ENCODE peak calls at places on chromosomes 13 and 19, in four cellular contexts. D is brain microvascular endothelial cell, Y is uterus, T is left ventricle myocardium inferior. C is an unnamed sample. For H3K27me3, the result is how much of the 10 kb centered on the place peaks cover.

GRCh38 chr13:30983431-30983830 is 51.0 kb downstream of the TEX26 start:
- DNase-seq in D (no peak), Y (no peak), T (no peak), C (no peak)

GRCh38 chr19:17236414-17236716 is 9.4 kb downstream of the NR2F6 start:
- DNase-seq in D (no peak), Y (no peak), T (no peak), C (peak)

GRCh38 chr19:41698746-41699230 is 9.6 kb upstream of the CEACAM5 start:
- DNase-seq in D (no peak), Y (no peak), T (no peak), C (no peak)

GRCh38 chr13:100519626-100520025 is 69.0 kb downstream of the GGACT start:
- DNase-seq in D (no peak), Y (no peak), T (no peak), C (no peak)

GRCh38 chr13:106109391-106109791 is 426.1 kb downstream of the EFNB2 start:
- DNase-seq in D (peak), Y (no peak), T (no peak), C (no peak)

GRCh38 chr13:32036131-32036695 is 4.6 kb downstream of the FRY start:
- DNase-seq in D (no peak), Y (no peak), T (no peak), C (no peak)

GRCh38 chr19:38055040-38055439 is 148.0 kb downstream of the SIPA1L3 start:
- DNase-seq in D (no peak), Y (no peak), T (no peak), C (peak)

GRCh38 chr19:18440421-18440877 is 2.5 kb upstream of the ISYNA1 start:
- DNase-seq in D (no peak), Y (no peak), T (peak), C (peak)

GRCh38 chr19:993361-993830 is 6.8 kb upstream of the GRIN3B start:
- DNase-seq in D (no peak), Y (no peak), T (no peak), C (no peak)

GRCh38 chr19:55181740-55182139 is 1.7 kb upstream of the SYT5 start:
- DNase-seq in D (no peak), Y (no peak), T (no peak), C (no peak)
- H3K27me3 ChIP-seq in D (under half), Y (under half), T (half or more), C (under half)

GRCh38 chr19:4715529-4716221 is 8.0 kb downstream of the DPP9 start:
- DNase-seq in D (no peak), Y (no peak), T (no peak), C (no peak)
- H3K27ac ChIP-seq in D (peak), Y (no peak), T (peak), C (no peak)

GRCh38 chr13:109840893-109841287 is 54.5 kb upstream of the IRS2 start:
- DNase-seq in D (no peak), Y (no peak), T (no peak), C (no peak)

GRCh38 chr13:109843695-109844094 is 57.3 kb upstream of the IRS2 start:
- DNase-seq in D (no peak), Y (no peak), T (no peak), C (no peak)

GRCh38 chr13:109846185-109846584 is 59.8 kb upstream of the IRS2 start:
- DNase-seq in D (no peak), Y (no peak), T (no peak), C (no peak)

GRCh38 chr13:109842521-109842920 is 56.1 kb upstream of the IRS2 start:
- DNase-seq in D (no peak), Y (no peak), T (no peak), C (no peak)

GRCh38 chr13:109844396-109844795 is 58.0 kb upstream of the IRS2 start:
- DNase-seq in D (no peak), Y (no peak), T (no peak), C (no peak)
- TF ChIP-seq CTCF in D (no peak), Y (no peak), T (no peak), C (no peak)

DNA sequence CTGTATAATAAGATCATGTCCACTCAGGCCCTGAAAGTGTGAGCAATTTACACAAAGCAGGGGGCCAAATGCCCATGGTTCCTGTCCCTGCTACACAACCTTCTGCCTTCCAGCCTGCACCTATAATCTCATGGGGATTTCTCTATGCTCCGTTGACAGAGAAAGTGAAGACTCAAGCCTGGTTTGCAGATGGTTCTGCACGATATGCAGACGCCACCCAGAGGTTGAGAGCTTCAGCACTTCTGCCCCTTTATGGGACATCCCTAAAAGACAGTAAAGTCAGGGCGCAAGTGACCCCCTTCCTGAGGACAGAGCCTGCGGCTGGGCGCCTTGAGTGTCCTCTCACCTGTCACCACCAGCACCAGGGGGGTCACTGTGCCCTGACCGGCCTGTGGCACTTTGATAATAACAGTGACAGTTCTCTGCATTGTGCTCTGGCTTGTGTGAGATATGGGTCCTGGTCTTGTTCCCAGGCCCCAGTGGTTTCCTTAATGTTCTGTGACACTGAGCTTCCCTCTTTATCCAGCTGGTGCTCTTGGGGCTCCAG is 15.1 kb downstream of the LILRA5 start:
- DNase-seq in D (no peak), Y (no peak), T (no peak), C (no peak)
- H3K27me3 ChIP-seq in D (under half), Y (under half), T (half or more), C (half or more)

GRCh38 chr13:99316224-99316623 is 9.0 kb upstream of the GPR183 start:
- DNase-seq in D (no peak), Y (no peak), T (no peak), C (no peak)
- H3K27ac ChIP-seq in D (peak), Y (no peak), T (no peak), C (no peak)

GRCh38 chr13:53191091-53191490 is 162.5 kb downstream of the OLFM4 start:
- DNase-seq in D (no peak), Y (no peak), T (no peak), C (no peak)

DNA sequence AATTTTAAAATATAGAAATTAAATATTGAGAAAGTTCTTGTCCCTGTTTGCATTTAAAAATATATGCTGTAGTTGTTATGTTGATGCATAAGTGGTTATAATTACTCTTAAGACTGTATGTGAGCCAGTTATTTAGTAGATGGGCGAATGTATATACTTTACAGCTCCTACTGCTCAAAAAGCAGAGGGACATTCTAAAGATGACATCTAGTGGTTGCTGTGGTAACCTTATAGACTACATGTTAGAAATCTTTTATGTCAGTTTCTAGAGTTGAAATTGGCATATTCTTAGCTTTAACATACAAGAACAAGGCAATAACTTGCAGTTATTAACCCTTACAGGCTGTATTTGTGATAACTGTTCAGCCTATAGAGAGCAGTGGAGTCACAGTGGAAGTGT is 160.5 kb downstream of the OLFM4 start:
- DNase-seq in D (no peak), Y (no peak), T (no peak), C (no peak)
- TF ChIP-seq CTCF in D (no peak), Y (no peak), T (peak), C (no peak)

DNA sequence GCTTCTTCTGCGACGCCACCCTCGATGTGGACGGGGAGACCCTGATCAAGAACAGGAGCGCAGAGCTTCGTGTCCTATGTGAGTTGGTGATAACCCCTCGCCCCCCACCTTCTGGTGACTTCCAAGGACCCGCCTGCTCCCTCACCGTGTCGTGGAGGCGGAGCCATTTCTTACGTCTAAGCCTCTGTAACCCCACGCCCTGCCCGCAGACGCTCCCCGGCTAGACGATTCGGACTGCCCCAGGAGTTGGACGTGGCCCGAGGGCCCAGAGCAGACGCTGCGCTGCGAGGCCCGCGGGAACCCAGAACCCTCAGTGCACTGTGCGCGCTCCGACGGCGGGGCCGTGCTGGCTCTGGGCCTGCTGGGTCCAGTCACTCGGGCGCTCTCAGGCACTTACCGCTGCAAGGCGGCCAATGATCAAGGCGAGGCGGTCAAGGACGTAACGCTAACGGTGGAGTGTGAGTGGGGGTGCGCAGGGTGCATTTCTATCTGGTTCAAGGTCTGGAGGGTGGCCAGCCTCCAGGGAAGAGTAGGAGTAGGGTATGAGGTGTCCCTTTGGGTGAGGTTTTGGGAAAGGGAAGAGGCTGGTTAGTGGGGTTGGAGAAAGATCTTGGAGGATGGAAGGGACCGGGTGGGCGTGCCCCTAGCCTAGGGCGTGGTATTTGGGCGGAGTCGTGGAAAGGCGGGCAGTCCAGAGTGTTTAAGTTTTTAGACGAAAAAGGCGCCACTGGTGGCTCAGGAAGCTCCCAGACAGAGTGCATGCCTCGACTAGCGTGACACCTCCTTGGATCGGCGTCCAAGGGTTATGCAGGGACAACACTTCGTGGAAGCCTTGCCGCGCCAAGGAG is 3.3 kb downstream of the ICAM5 start:
- DNase-seq in D (no peak), Y (no peak), T (no peak), C (peak)
- H3K27me3 ChIP-seq in D (half or more), Y (under half), T (half or more), C (under half)

DNA sequence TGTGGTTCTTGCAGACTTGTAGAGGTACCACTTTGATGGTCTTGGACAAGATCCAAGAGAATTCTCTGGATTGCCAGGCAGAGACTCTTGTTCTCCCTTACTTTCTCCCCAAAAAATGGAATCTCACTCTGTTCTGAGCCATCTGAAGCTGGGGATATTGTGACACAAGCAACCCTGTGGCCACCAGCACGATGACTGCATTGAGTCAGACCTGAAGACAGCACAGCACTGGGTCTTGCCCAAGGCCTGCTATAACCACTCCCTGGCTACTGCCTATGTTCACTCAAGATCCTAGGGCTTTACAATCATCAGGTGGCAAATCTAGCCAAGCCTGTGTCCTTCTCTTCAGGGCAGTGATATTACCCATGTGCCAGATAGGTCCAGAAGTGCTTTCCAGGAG is 202.5 kb upstream of the SERP2 start:
- DNase-seq in D (no peak), Y (no peak), T (no peak), C (no peak)
- H3K27ac ChIP-seq in D (no peak), Y (no peak), T (no peak), C (no peak)

DNA sequence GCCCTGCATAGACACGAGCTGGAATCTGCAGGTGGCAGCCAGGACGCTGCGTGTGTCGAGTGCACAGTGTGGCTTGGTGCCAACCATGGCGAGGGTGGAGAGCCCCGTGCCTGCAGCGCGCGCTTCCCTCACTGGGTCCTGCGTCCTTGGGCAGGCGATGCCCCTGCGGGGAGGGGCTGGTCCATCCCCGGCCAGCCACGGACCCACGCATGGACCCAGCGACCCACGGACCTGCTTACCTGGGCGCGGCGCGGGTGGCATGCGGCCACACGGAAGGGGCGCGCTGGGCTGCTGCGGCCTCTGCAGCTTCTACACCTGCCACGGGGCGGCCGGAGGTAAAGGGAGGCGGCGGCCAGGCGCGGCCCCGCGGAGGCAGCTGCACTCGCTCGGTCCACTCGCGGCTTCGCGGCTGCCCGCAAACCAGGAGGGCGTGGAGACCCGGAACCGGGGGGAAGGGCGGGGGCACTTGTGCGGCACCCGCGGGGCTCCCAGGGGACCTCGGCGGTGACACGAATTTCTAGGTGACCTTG is 569 bp upstream of the MCF2L start:
- DNase-seq in D (no peak), Y (no peak), T (peak), C (no peak)
- TF ChIP-seq CTCF in D (no peak), Y (no peak), T (peak), C (peak)